ENCODE peak calls at places on chromosomes 5 and 9, in four cellular contexts. B is H9, G is hepatic stellate cell, W is hippocampal formation. L is an unnamed sample.

GRCh38 chr9:89527084-89527483 is 29.2 kb upstream of the SEMA4D start:
- DNase-seq in W (no peak), G (no peak), B (no peak), L (no peak)

GRCh38 chr9:89359636-89360315 is 41.5 kb downstream of the SECISBP2 start:
- DNase-seq in W (no peak), G (no peak), B (peak), L (no peak)

GRCh38 chr9:94672811-94673487 is 33.6 kb upstream of the FBP1 start:
- DNase-seq in G (peak), B (no peak), W (no peak), L (no peak)

GRCh38 chr5:143338658-143339366 is 64.7 kb downstream of the NR3C1 start:
- DNase-seq in G (no peak), W (no peak), B (no peak), L (no peak)

GRCh38 chr9:133684461-133685361 is 48.5 kb downstream of the DBH start:
- DNase-seq in B (no peak), G (no peak), W (peak), L (no peak)

GRCh38 chr5:1517838-1518237 is 5.9 kb downstream of the LPCAT1 start:
- DNase-seq in G (no peak), W (no peak), B (peak), L (no peak)

GRCh38 chr9:69085523-69086283 is 50.2 kb downstream of the FXN start:
- DNase-seq in G (peak), W (no peak), B (no peak), L (no peak)

GRCh38 chr9:6086006-6086655 is 70.7 kb upstream of the RANBP6 start:
- DNase-seq in G (no peak), W (no peak), B (no peak), L (no peak)

GRCh38 chr5:177454397-177455035 is 7.9 kb downstream of the PRR7 start:
- DNase-seq in B (peak), G (peak), W (peak), L (peak)

GRCh38 chr5:100903036-100903887 is at the start of gene ST8SIA4:
- DNase-seq in B (peak), W (peak), G (no peak), L (peak)

GRCh38 chr5:177067491-177067890 is 19.2 kb upstream of the FGFR4 start:
- DNase-seq in W (no peak), B (no peak), G (no peak), L (no peak)

GRCh38 chr9:124834586-124834985 is 18.7 kb upstream of the WDR38 start:
- DNase-seq in B (no peak), W (no peak), G (no peak), L (no peak)

GRCh38 chr9:127980056-127980705 is 608 bp downstream of the EEIG1 start:
- DNase-seq in B (no peak), G (no peak), W (no peak), L (peak)

L was measured in iPS-NIHi11.